ENCODE peak calls at places on chromosomes 12 and 14, in four cellular contexts. N is HuH-7, R is T follicular helper cell, T is anterior cingulate cortex. V is an unnamed sample.

GRCh38 chr12:13036881-13037280 is 7.3 kb upstream of the FAM234B start:
- DNase-seq in T (no peak), R (no peak), N (no peak), V (no peak)

GRCh38 chr14:21039059-21039422 is 3.1 kb upstream of the RNASE7 start:
- DNase-seq in R (no peak), T (peak), N (no peak), V (no peak)

GRCh38 chr12:117671734-117672133 is 297.1 kb downstream of the KSR2 start:
- DNase-seq in N (peak), R (no peak), T (no peak), V (no peak)

GRCh38 chr12:108773798-108774788 is 42.8 kb upstream of the CORO1C start:
- DNase-seq in T (peak), N (peak), R (no peak), V (no peak)

GRCh38 chr12:49342066-49342913 is 4.4 kb upstream of the DNAJC22 start:
- DNase-seq in N (peak), R (peak), T (peak), V (peak)

GRCh38 chr12:108611884-108612415 is 14.1 kb upstream of the TMEM119 start:
- DNase-seq in R (no peak), T (no peak), N (peak), V (peak)

GRCh38 chr12:107356266-107356936 is 263.1 kb upstream of the CRY1 start:
- DNase-seq in N (no peak), R (no peak), T (no peak), V (no peak)

GRCh38 chr14:24674204-24674970 is 40.4 kb upstream of the GZMB start:
- DNase-seq in T (no peak), R (peak), N (no peak), V (no peak)

GRCh38 chr14:75306917-75307699 is 28.5 kb downstream of the FOS start:
- DNase-seq in R (no peak), T (no peak), N (no peak), V (no peak)

GRCh38 chr14:104680806-104681688 is 8.4 kb upstream of the INF2 start:
- DNase-seq in N (peak), R (no peak), T (peak), V (peak)

GRCh38 chr14:87181288-87181687 is 811.7 kb downstream of the GALC start:
- DNase-seq in R (no peak), T (no peak), N (no peak), V (no peak)

GRCh38 chr14:71532349-71532748 is 399.9 kb upstream of the RGS6 start:
- DNase-seq in R (no peak), N (no peak), T (no peak), V (no peak)

GRCh38 chr12:124952295-124952694 is 36.6 kb downstream of the DHX37 start:
- DNase-seq in R (no peak), T (no peak), N (no peak), V (no peak)

GRCh38 chr14:39229222-39229543 is 4.5 kb upstream of the MIA2 start:
- DNase-seq in T (no peak), N (no peak), R (no peak), V (no peak)

GRCh38 chr12:80513211-80513610 is 69.2 kb downstream of the PTPRQ start:
- DNase-seq in T (no peak), R (no peak), N (peak), V (no peak)

GRCh38 chr12:109358154-109358869 is 10.6 kb downstream of the MYO1H start:
- DNase-seq in R (no peak), T (no peak), N (no peak), V (no peak)

GRCh38 chr12:32568241-32568640 is 110.9 kb upstream of the DNM1L start:
- DNase-seq in N (no peak), R (no peak), T (no peak), V (no peak)

GRCh38 chr12:14261096-14261495 is 104.4 kb upstream of the ATF7IP start:
- DNase-seq in T (no peak), R (no peak), N (no peak), V (no peak)

GRCh38 chr14:37170237-37170636 is 2.2 kb downstream of the SLC25A21 start:
- DNase-seq in N (no peak), R (no peak), T (no peak), V (no peak)

V was measured in memory B cell.